ENCODE peak calls at places on chromosomes 5 and 9, in five cellular contexts. B, C, X, I and V are unnamed samples.

GRCh38 chr5:149504649-149505048 is 46.6 kb downstream of the CSNK1A1 start:
- DNase-seq in I (no peak), X (no peak), C (no peak), B (no peak), V (no peak)

GRCh38 chr9:94859226-94859625 is 132.7 kb downstream of the AOPEP start:
- DNase-seq in B (no peak), C (no peak), I (no peak), X (no peak), V (no peak)

GRCh38 chr9:134324359-134325095 is 1.7 kb upstream of the RXRA start:
- DNase-seq in X (no peak), B (no peak), I (no peak), C (peak; percentile 73), V (no peak)

GRCh38 chr5:112551437-112552018 is 132.5 kb upstream of the EPB41L4A start:
- DNase-seq in C (peak; percentile 45), B (no peak), X (no peak), I (peak; percentile 49), V (peak; percentile 40)

GRCh38 chr9:23824241-23825142 is 1.5 kb downstream of the ELAVL2 start:
- DNase-seq in C (peak; percentile 45), X (peak; percentile 56), B (no peak), I (no peak), V (no peak)

GRCh38 chr9:93827545-93828330 is 127.4 kb downstream of the BARX1 start:
- DNase-seq in B (no peak), I (no peak), X (peak; percentile 78), C (no peak), V (no peak)

GRCh38 chr5:147918101-147918500 is 11.8 kb upstream of the C5orf46 start:
- DNase-seq in C (no peak), X (no peak), I (no peak), B (no peak), V (no peak)

GRCh38 chr9:73074176-73074708 is 77.4 kb upstream of the ANXA1 start:
- DNase-seq in X (no peak), C (no peak), B (no peak), I (no peak), V (no peak)

GRCh38 chr5:58778888-58779287 is 196.0 kb downstream of the RAB3C start:
- DNase-seq in I (no peak), C (no peak), X (no peak), B (no peak), V (no peak)

GRCh38 chr9:134650431-134651190 is 9.0 kb downstream of the COL5A1 start:
- DNase-seq in C (no peak), B (no peak), I (no peak), X (peak; percentile 51), V (no peak)

GRCh38 chr5:59206132-59206581 is 623.3 kb downstream of the RAB3C start:
- DNase-seq in B (no peak), X (no peak), C (peak; percentile 74), I (no peak), V (peak; percentile 56)

GRCh38 chr5:159899067-159900049 is 16.9 kb upstream of the ADRA1B start:
- DNase-seq in I (no peak), B (no peak), C (peak; percentile 77), X (no peak), V (no peak)

GRCh38 chr5:103487253-103487652 is 75.3 kb downstream of the NUDT12 start:
- DNase-seq in C (no peak), I (no peak), B (no peak), X (no peak), V (no peak)

GRCh38 chr5:69083412-69083811 is 10.4 kb upstream of the SLC30A5 start:
- DNase-seq in B (no peak), X (no peak), C (peak; percentile 69), I (no peak), V (peak; percentile 42)

GRCh38 chr5:167945542-167946384 is 345.7 kb upstream of the WWC1 start:
- DNase-seq in B (no peak), X (no peak), I (no peak), C (peak; percentile 97), V (no peak)

GRCh38 chr9:136644343-136644592 is 18.4 kb upstream of the EGFL7 start:
- DNase-seq in X (peak; percentile 97), I (no peak), C (no peak), B (no peak), V (peak; percentile 58)

GRCh38 chr9:108151161-108151586 is 661.6 kb upstream of the KLF4 start:
- DNase-seq in I (no peak), B (no peak), C (peak; percentile 40), X (no peak), V (no peak)

GRCh38 chr5:140607031-140607430 is 25.9 kb downstream of the CD14 start:
- DNase-seq in C (no peak), X (no peak), B (no peak), I (no peak), V (no peak)

GRCh38 chr5:10701567-10702039 is 59.4 kb downstream of the DAP start:
- DNase-seq in X (no peak), I (peak; percentile 39), B (no peak), C (peak; percentile 74), V (no peak)

GRCh38 chr5:39560730-39561129 is 135.9 kb upstream of the DAB2 start:
- DNase-seq in B (no peak), C (no peak), X (no peak), I (no peak), V (no peak)

GRCh38 chr9:137618105-137619067 is at the start of gene EHMT1:
- DNase-seq in I (peak; percentile 77), X (peak; percentile 93), C (peak; percentile 69), B (peak; percentile 88), V (peak; percentile 31)

GRCh38 chr5:138789771-138790242 is 36.6 kb downstream of the CTNNA1 start:
- DNase-seq in B (no peak), X (no peak), C (peak; percentile 30), I (no peak), V (no peak)

GRCh38 chr5:156892223-156892622 is 42.1 kb downstream of the PPP1R2B start:
- DNase-seq in I (no peak), C (no peak), B (no peak), X (no peak), V (no peak)

GRCh38 chr9:138009016-138009415 is 131.4 kb downstream of the CACNA1B start:
- DNase-seq in C (no peak), B (no peak), I (no peak), X (peak; percentile 48), V (no peak)

GRCh38 chr5:121969660-121970295 is 8.0 kb downstream of the SRFBP1 start:
- DNase-seq in X (no peak), I (no peak), B (no peak), C (no peak), V (no peak)

GRCh38 chr5:167208911-167209310 is 1082.5 kb upstream of the WWC1 start:
- DNase-seq in I (no peak), C (peak; percentile 88), X (no peak), B (no peak), V (no peak)

GRCh38 chr5:87361536-87362213 is 51.1 kb downstream of the CCNH start:
- DNase-seq in I (no peak), B (no peak), C (no peak), X (no peak), V (no peak)

GRCh38 chr9:128910906-128911305 is 9.9 kb upstream of the PHYHD1 start:
- DNase-seq in C (peak; percentile 56), I (no peak), X (no peak), B (no peak), V (no peak)

GRCh38 chr5:149633671-149634350 is 52.5 kb downstream of the ARHGEF37 start:
- DNase-seq in X (no peak), C (no peak), I (no peak), B (no peak), V (no peak)

GRCh38 chr5:96324708-96325107 is 108.3 kb downstream of the PCSK1 start:
- DNase-seq in X (no peak), I (no peak), B (no peak), C (peak; percentile 79), V (peak; percentile 80)

GRCh38 chr9:131961496-131961880 is 118.2 kb downstream of the MED27 start:
- DNase-seq in X (no peak), B (no peak), C (no peak), I (no peak), V (no peak)

GRCh38 chr5:12095808-12096281 is 191.6 kb upstream of the CTNND2 start:
- DNase-seq in I (no peak), B (no peak), C (no peak), X (no peak), V (no peak)